ENCODE peak calls at places on chromosome 4, in five cellular contexts. O is A549, G is HepG2, D is WERI-Rb-1, P is ovary. R is an unnamed sample.

GRCh38 chr4:14023901-14024300 is 396.4 kb upstream of the BOD1L1 start:
- DNase-seq in O (no peak), D (peak), G (no peak), P (no peak), R (no peak)

GRCh38 chr4:100103671-100104070 is 86.6 kb downstream of the DDIT4L start:
- DNase-seq in G (no peak), D (no peak), P (no peak), O (no peak), R (no peak)

GRCh38 chr4:186067757-186068385 is 1.1 kb upstream of the TLR3 start:
- DNase-seq in G (peak), O (no peak), D (peak), P (peak), R (peak)

GRCh38 chr4:63302792-63303191 is 1106.5 kb downstream of the TECRL start:
- DNase-seq in P (no peak), G (no peak), D (no peak), O (no peak), R (no peak)

GRCh38 chr4:107060388-107060787 is 24.3 kb upstream of the DKK2 start:
- DNase-seq in D (no peak), O (no peak), P (no peak), G (no peak), R (no peak)

GRCh38 chr4:166501941-166502382 is 628.9 kb downstream of the TLL1 start:
- DNase-seq in G (peak), P (no peak), D (peak), O (peak), R (peak)

GRCh38 chr4:152894673-152895072 is 41.5 kb upstream of the FHDC1 start:
- DNase-seq in O (no peak), P (no peak), D (no peak), G (no peak), R (no peak)

GRCh38 chr4:134202557-134202956 is 968 bp upstream of the PABPC4L start:
- DNase-seq in P (no peak), D (no peak), G (no peak), O (no peak), R (peak)

GRCh38 chr4:89077806-89078205 is 20.8 kb upstream of the FAM13A start:
- DNase-seq in O (no peak), P (no peak), G (no peak), D (no peak), R (no peak)

GRCh38 chr4:55186700-55187099 is 61.3 kb upstream of the KDR start:
- DNase-seq in G (no peak), D (no peak), P (no peak), O (no peak), R (no peak)

GRCh38 chr4:31130930-31131329 is 410.8 kb downstream of the PCDH7 start:
- DNase-seq in P (no peak), D (no peak), G (no peak), O (no peak), R (no peak)

GRCh38 chr4:141375855-141376254 is 155.2 kb downstream of the ZNF330 start:
- DNase-seq in P (no peak), G (peak), D (no peak), O (peak), R (peak)

GRCh38 chr4:6087669-6088068 is 69.4 kb upstream of the C4orf50 start:
- DNase-seq in O (peak), P (no peak), D (peak), G (peak), R (peak)

GRCh38 chr4:122305853-122306252 is 73.0 kb upstream of the ADAD1 start:
- DNase-seq in G (no peak), D (no peak), P (no peak), O (no peak), R (no peak)

GRCh38 chr4:101114936-101115372 is 232.4 kb downstream of the PPP3CA start:
- DNase-seq in O (no peak), G (peak), P (no peak), D (no peak), R (no peak)

GRCh38 chr4:32022071-32022470 is 1301.9 kb downstream of the PCDH7 start:
- DNase-seq in D (no peak), G (no peak), O (peak), P (no peak), R (no peak)

GRCh38 chr4:5686338-5686737 is 22.0 kb downstream of the EVC2 start:
- DNase-seq in P (no peak), D (no peak), G (no peak), O (no peak), R (no peak)

GRCh38 chr4:130210871-130211270 is 1114.9 kb downstream of the C4orf33 start:
- DNase-seq in D (no peak), P (no peak), O (no peak), G (no peak), R (no peak)

GRCh38 chr4:127967141-127967775 is 2.1 kb downstream of the ABHD18 start:
- DNase-seq in O (no peak), D (no peak), G (peak), P (no peak), R (no peak)

GRCh38 chr4:1407657-1408333 is 1.6 kb upstream of the NKX1-1 start:
- DNase-seq in G (no peak), O (no peak), P (no peak), D (peak), R (no peak)

DNA sequence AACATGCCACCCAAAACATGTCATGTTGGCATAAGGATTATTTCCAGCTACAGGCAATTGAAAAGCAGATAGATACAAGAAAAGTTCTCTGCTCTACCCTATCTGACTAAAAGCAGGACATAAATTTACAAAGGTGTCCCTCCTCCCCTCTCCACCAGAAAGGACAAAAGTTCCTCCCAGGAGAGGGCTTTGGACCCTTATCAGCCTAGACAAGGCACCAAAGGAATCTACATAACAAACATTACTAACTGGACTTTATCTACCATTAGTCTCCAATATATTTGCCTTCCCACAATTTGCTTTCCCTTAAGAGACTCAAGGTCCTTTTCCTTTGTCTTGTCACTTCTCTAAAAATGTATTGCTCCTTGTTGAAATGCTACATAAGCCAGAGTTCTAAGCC is 55.6 kb downstream of the ADGRA3 start:
- DNase-seq in P (no peak), O (no peak), G (peak), D (no peak), R (no peak)
- TF ChIP-seq CTCF in P (no peak), O (no peak), G (no peak), D (no peak), R (no peak)

GRCh38 chr4:8532245-8532781 is 47.9 kb upstream of the GPR78 start:
- DNase-seq in O (no peak), G (no peak), P (no peak), D (no peak), R (no peak)

GRCh38 chr4:8536467-8536866 is 43.7 kb upstream of the GPR78 start:
- DNase-seq in D (no peak), O (no peak), P (no peak), G (no peak), R (no peak)

GRCh38 chr4:8534129-8534528 is 46.1 kb upstream of the GPR78 start:
- DNase-seq in P (peak), O (no peak), G (no peak), D (no peak), R (peak)

GRCh38 chr4:8534601-8535000 is 45.6 kb upstream of the GPR78 start:
- DNase-seq in G (no peak), O (no peak), D (no peak), P (no peak), R (no peak)

GRCh38 chr4:8533274-8533865 is 46.8 kb upstream of the GPR78 start:
- DNase-seq in G (no peak), P (no peak), D (no peak), O (no peak), R (no peak)
- H3K4me3 ChIP-seq in G (no peak), P (no peak), D (no peak), O (no peak), R (no peak)

DNA sequence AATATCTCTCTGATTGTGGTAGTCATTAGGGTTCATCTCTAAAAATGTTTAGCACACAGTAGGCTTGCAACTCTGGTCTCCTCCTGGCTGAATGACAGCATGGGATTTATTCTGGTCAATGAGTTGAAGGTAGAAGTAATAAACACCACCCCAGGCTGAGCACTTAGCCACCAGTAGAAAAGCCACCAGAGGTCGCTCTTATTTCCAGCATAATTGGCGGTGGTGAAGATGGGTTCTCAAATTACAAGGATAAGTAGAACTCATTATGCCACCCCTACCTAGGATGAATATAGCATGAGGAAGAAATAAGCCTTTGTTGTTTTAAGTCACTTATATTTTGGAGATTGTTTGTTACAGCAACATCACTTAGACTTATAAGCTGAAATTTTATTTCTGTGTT is 302.7 kb downstream of the GPM6A start:
- DNase-seq in G (peak), P (no peak), O (no peak), D (peak), R (no peak)
- TF ChIP-seq CTCF in G (peak), P (no peak), O (no peak), D (peak), R (peak)

GRCh38 chr4:139651282-139652194 is 14.1 kb upstream of the MGST2 start:
- DNase-seq in D (peak), O (peak), G (peak), P (peak), R (no peak)
- H3K4me3 ChIP-seq in D (no peak), O (no peak), G (no peak), P (no peak), R (no peak)